ENCODE peak calls at places on chromosomes 12 and 14, in four cellular contexts. U, Q, G and T are unnamed samples.
A peak's percentile ranks its signal among the peaks of the same experiment; 100 is the strongest.

GRCh38 chr12:94707892-94708291 is 57.5 kb upstream of the TMCC3 start:
- DNase-seq in G (no peak), U (no peak), Q (no peak), T (no peak)

GRCh38 chr12:11793896-11794295 is 144.4 kb downstream of the ETV6 start:
- DNase-seq in U (no peak), Q (no peak), G (no peak), T (no peak)

GRCh38 chr12:50087159-50087558 is 2.0 kb downstream of the SMARCD1 start:
- DNase-seq in Q (no peak), U (no peak), G (no peak), T (no peak)

GRCh38 chr14:90536511-90537191 is 139.8 kb downstream of the CALM1 start:
- DNase-seq in U (no peak), Q (no peak), G (no peak), T (no peak)

GRCh38 chr12:121806556-121807308 is 2.9 kb downstream of the SETD1B start:
- DNase-seq in G (no peak), Q (no peak), U (no peak), T (no peak)

GRCh38 chr14:103260629-103261124 is 73.4 kb upstream of the EIF5 start:
- DNase-seq in Q (no peak), U (no peak), G (peak; percentile 34), T (no peak)

GRCh38 chr12:96514328-96514727 is 25.0 kb downstream of the CFAP54 start:
- DNase-seq in G (peak; percentile 41), Q (no peak), U (no peak), T (no peak)

GRCh38 chr12:26746315-26746714 is 86.7 kb downstream of the ITPR2 start:
- DNase-seq in Q (no peak), G (peak; percentile 72), U (no peak), T (no peak)

GRCh38 chr12:77190022-77190421 is 124.7 kb upstream of the E2F7 start:
- DNase-seq in U (no peak), G (peak; percentile 73), Q (no peak), T (no peak)

GRCh38 chr12:54463484-54463883 is 9.9 kb downstream of the GTSF1 start:
- DNase-seq in G (no peak), Q (no peak), U (no peak), T (no peak)

GRCh38 chr14:95477411-95478089 is 38.9 kb downstream of the SYNE3 start:
- DNase-seq in Q (no peak), U (no peak), G (no peak), T (no peak)

GRCh38 chr14:23414254-23414653 is 6.2 kb upstream of the MYH6 start:
- DNase-seq in U (no peak), G (no peak), Q (no peak), T (no peak)

GRCh38 chr14:95516554-95517209 is at the start of gene SYNE3:
- DNase-seq in U (peak; percentile 64), G (no peak), Q (peak; percentile 32), T (peak; percentile 48)

GRCh38 chr14:56334458-56334857 is 216.2 kb downstream of the PELI2 start:
- DNase-seq in U (no peak), Q (no peak), G (peak; percentile 44), T (no peak)

GRCh38 chr12:93524386-93525133 is 47.9 kb upstream of the SOCS2 start:
- DNase-seq in Q (no peak), U (no peak), G (no peak), T (no peak)